ENCODE peak calls at places on chromosomes 16 and 17, in four cellular contexts. Z is amygdala; J is T-cell; F is activated T-helper 1 cell treated with anti-CD3 and anti-CD28 coated beads, Interleukin-2, amount 50 U/mL, for 16 hours. L is an unnamed sample.

GRCh38 chr17:6549384-6550036 is 6.8 kb downstream of the PITPNM3 start:
- DNase-seq in J (no peak), Z (no peak), F (no peak), L (no peak)

GRCh38 chr17:36911007-36911406 is 26.3 kb upstream of the LHX1 start:
- DNase-seq in J (no peak), F (no peak), Z (no peak), L (no peak)

GRCh38 chr17:34287858-34288257 is 2.3 kb downstream of the CCL11 start:
- DNase-seq in Z (no peak), J (no peak), F (no peak), L (no peak)

GRCh38 chr17:39738568-39738901 is 797 bp downstream of the GRB7 start:
- DNase-seq in Z (no peak), F (no peak), J (peak), L (no peak)

GRCh38 chr17:45404870-45405249 is 27.8 kb downstream of the ARHGAP27 start:
- DNase-seq in J (no peak), Z (no peak), F (no peak), L (no peak)

GRCh38 chr17:72187544-72187943 is 66.7 kb downstream of the SOX9 start:
- DNase-seq in J (no peak), F (no peak), Z (no peak), L (no peak)

GRCh38 chr16:50611332-50611934 is 63.2 kb downstream of the NKD1 start:
- DNase-seq in Z (no peak), F (no peak), J (no peak), L (no peak)

GRCh38 chr16:51328708-51329107 is 177.6 kb upstream of the SALL1 start:
- DNase-seq in F (no peak), J (no peak), Z (no peak), L (no peak)

GRCh38 chr17:75476274-75476673 is 19.8 kb downstream of the TMEM94 start:
- DNase-seq in F (no peak), Z (peak), J (no peak), L (no peak)

GRCh38 chr16:80831039-80831438 is 26.6 kb upstream of the CDYL2 start:
- DNase-seq in J (no peak), Z (no peak), F (no peak), L (no peak)

GRCh38 chr16:72508196-72508595 is 336.2 kb upstream of the PMFBP1 start:
- DNase-seq in J (no peak), Z (no peak), F (no peak), L (no peak)

GRCh38 chr17:81371910-81372760 is 23.1 kb upstream of the BAHCC1 start:
- DNase-seq in J (no peak), F (no peak), Z (peak), L (no peak)

GRCh38 chr16:75591001-75591852 is 25.0 kb downstream of the GABARAPL2 start:
- DNase-seq in F (no peak), Z (peak), J (no peak), L (no peak)

GRCh38 chr17:82419471-82419995 is 1.1 kb upstream of the OGFOD3 start:
- DNase-seq in Z (no peak), F (no peak), J (no peak), L (no peak)